ENCODE peak calls at places on chromosomes 11 and 22, in six cellular contexts. F, A, R, X, Z and S are unnamed samples.

GRCh38 chr22:33803371-33803770 is 116.9 kb downstream of the LARGE1 start:
- DNase-seq in F (peak), A (peak), R (peak), X (peak), Z (no peak), S (no peak)

GRCh38 chr11:17508816-17509215 is 32.2 kb upstream of the ABCC8 start:
- DNase-seq in F (peak), A (no peak), R (no peak), X (no peak), Z (no peak), S (no peak)

GRCh38 chr11:116535120-116535519 is 237.7 kb downstream of the BUD13 start:
- DNase-seq in F (peak), A (no peak), R (no peak), X (no peak), Z (no peak), S (no peak)

GRCh38 chr11:37465221-37465620 is 867.2 kb upstream of the RAG2 start:
- DNase-seq in F (no peak), A (no peak), R (no peak), X (no peak), Z (no peak), S (no peak)

GRCh38 chr11:61536676-61537270 is 28.2 kb downstream of the LRRC10B start:
- DNase-seq in F (no peak), A (no peak), R (no peak), X (no peak), Z (no peak), S (no peak)

GRCh38 chr11:130720232-130720787 is 196.0 kb downstream of the SNX19 start:
- DNase-seq in F (no peak), A (no peak), R (no peak), X (no peak), Z (no peak), S (no peak)

GRCh38 chr11:8218840-8219239 is 44.8 kb downstream of the LMO1 start:
- DNase-seq in F (peak), A (no peak), R (no peak), X (no peak), Z (no peak), S (no peak)

GRCh38 chr11:42315267-42315666 is 855.8 kb upstream of the LRRC4C start:
- DNase-seq in F (no peak), A (peak), R (no peak), X (peak), Z (no peak), S (no peak)

GRCh38 chr11:7536102-7536501 is 22.3 kb downstream of the PPFIBP2 start:
- DNase-seq in F (no peak), A (no peak), R (no peak), X (no peak), Z (no peak), S (no peak)

GRCh38 chr22:33116846-33117547 is 58.8 kb upstream of the SYN3 start:
- DNase-seq in F (no peak), A (no peak), R (no peak), X (peak), Z (no peak), S (no peak)

GRCh38 chr11:46294365-46295309 is 17.2 kb downstream of the CREB3L1 start:
- DNase-seq in F (peak), A (peak), R (peak), X (peak), Z (no peak), S (no peak)

GRCh38 chr22:19430890-19431541 is 517 bp downstream of the HIRA start:
- DNase-seq in F (peak), A (peak), R (peak), X (peak), Z (peak), S (peak)

GRCh38 chr22:45564349-45565030 is 61.8 kb downstream of the FBLN1 start:
- DNase-seq in F (peak), A (no peak), R (peak), X (no peak), Z (no peak), S (no peak)

GRCh38 chr11:67058506-67058905 is 1.9 kb downstream of the RHOD start:
- DNase-seq in F (peak), A (no peak), R (no peak), X (no peak), Z (no peak), S (no peak)

GRCh38 chr11:84264066-84264465 is 977.9 kb upstream of the CCDC90B start:
- DNase-seq in F (no peak), A (no peak), R (no peak), X (no peak), Z (no peak), S (no peak)

GRCh38 chr22:44888491-44888941 is 121.3 kb downstream of the PHF21B start:
- DNase-seq in F (no peak), A (no peak), R (no peak), X (no peak), Z (no peak), S (no peak)

GRCh38 chr11:65491614-65492386 is 7.0 kb upstream of the MALAT1 start:
- DNase-seq in F (peak), A (peak), R (peak), X (peak), Z (peak), S (peak)

GRCh38 chr11:6237271-6237670 is 1.6 kb upstream of the CNGA4 start:
- DNase-seq in F (no peak), A (no peak), R (no peak), X (no peak), Z (no peak), S (no peak)

GRCh38 chr11:73977856-73978519 is 4.7 kb downstream of the UCP2 start:
- DNase-seq in F (no peak), A (no peak), R (no peak), X (no peak), Z (no peak), S (peak)

GRCh38 chr11:27174026-27174425 is 133.4 kb downstream of the BBOX1 start:
- DNase-seq in F (no peak), A (no peak), R (no peak), X (no peak), Z (no peak), S (no peak)

GRCh38 chr11:117177534-117178209 is 871 bp upstream of the SIDT2 start:
- DNase-seq in F (no peak), A (no peak), R (no peak), X (no peak), Z (no peak), S (no peak)

GRCh38 chr22:23521442-23522113 is 58.5 kb downstream of the IGLL1 start:
- DNase-seq in F (peak), A (peak), R (peak), X (peak), Z (peak), S (peak)

GRCh38 chr11:70826541-70826943 is 425.8 kb downstream of the SHANK2 start:
- DNase-seq in F (peak), A (no peak), R (no peak), X (no peak), Z (no peak), S (no peak)

GRCh38 chr11:8913961-8914660 is 3.1 kb downstream of the AKIP1 start:
- DNase-seq in F (peak), A (peak), R (no peak), X (peak), Z (no peak), S (peak)

GRCh38 chr11:88420165-88420781 is 82.7 kb upstream of the CTSC start:
- DNase-seq in F (peak), A (no peak), R (peak), X (peak), Z (peak), S (peak)

GRCh38 chr11:58968251-58968711 is 29.0 kb downstream of the GLYATL1 start:
- DNase-seq in F (peak), A (no peak), R (peak), X (no peak), Z (peak), S (no peak)

GRCh38 chr11:28833670-28834069 is 725.5 kb downstream of the METTL15 start:
- DNase-seq in F (no peak), A (peak), R (peak), X (peak), Z (no peak), S (no peak)

GRCh38 chr11:8247312-8247711 is 16.4 kb downstream of the LMO1 start:
- DNase-seq in F (peak), A (no peak), R (no peak), X (no peak), Z (no peak), S (no peak)

DNA sequence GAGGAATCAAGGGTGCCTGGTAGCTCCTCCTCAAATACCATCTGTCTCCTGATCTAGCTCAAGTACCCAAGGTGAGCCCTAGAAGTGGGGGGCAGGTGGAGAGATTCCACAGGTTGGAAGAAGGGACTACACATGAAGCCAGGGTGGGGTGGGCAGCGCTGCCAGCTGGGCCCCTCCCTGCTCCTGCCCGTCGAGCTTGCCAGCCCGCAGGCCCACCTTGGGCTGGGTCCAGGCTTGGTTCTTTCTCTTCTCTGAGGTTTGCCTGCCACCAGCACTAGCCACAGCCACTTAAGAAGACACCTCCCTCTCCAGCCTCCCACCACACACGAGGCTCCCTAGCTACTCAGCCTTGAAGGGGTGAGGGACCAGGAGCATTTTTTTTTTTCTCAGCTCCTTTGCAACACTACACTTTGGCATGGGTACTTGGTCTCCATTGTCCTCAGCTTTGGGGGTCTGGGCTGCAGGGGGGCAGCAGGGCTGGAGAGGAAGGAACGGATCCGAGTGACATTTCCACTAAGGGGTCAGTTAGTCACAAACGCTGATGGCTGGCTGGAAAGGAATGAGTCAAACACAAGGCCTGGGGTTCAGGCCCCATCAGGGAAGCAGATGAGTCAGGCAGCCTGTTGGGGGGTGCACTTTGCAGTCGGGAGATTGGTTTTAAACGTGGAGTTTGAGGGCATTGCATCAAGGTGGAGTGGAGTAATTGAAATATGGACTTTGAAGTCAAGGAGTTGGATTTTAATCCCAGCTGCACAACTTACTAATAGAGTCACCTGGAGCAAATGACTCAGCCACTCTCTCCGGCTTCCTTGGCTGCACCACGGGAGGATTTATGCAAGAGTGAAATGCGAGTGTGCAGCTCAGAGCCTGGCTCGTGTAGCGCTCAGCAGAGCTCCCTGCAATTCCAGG is 7.4 kb upstream of the NPTXR start:
- DNase-seq in F (peak), A (peak), R (peak), X (peak), Z (no peak), S (no peak)
- H3K4me3 ChIP-seq in F (no peak), A (no peak), R (no peak), X (no peak), Z (no peak), S (no peak)

GRCh38 chr22:46769706-46770105 is 7.3 kb downstream of the TBC1D22A start:
- DNase-seq in F (no peak), A (no peak), R (no peak), X (no peak), Z (no peak), S (no peak)
- H3K4me3 ChIP-seq in F (no peak), A (no peak), R (no peak), X (no peak), Z (no peak), S (no peak)

DNA sequence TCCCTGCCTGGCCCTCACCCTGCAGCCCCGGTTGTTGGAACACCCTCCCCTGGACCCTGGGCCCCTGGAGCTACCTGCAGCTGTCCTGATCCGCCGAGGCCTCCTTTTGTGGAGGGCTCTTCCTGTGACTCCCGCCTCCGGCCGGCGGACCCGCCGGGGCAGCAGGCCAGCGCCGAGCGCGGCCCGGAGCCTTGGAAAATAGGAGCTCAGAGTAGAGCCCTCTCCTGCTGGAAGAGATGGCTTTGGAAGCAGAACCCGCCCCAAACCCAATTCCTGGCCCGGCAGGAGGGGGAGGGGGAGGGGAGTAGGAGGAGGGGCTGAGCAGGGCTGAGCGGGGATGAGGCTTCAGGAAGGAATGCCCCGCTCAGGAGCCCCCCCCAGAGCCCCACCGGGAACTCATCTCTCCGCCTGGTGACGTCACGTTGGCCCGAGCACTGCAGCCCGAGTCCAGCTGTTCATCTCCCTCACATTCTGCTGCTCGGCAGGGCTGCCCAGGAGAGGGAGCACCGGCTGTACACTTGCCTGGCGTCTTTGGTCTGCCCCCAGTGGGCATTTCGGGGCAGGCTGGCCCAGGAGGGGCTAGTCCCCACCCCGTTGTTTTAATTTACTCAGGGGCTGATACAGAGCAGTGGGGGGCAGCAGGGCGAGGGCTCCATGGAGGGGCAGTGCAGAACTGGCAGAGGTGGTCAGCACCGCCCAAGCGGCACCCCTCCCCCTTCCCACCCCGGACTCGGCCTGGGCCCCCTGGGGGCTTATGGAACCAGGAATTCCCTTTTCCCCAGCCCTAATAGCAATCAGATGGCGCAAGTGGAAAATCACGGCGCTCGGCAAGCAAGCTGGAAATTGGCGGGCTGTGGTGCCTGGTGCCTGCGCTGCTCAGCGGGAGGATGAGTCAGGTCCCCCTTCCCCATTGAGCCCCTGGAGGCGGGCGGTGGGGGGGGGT is at the start of gene MRGPRF:
- DNase-seq in F (peak), A (peak), R (peak), X (peak), Z (peak), S (peak)
- H3K4me3 ChIP-seq in F (peak), A (peak), R (peak), X (peak), Z (peak), S (no peak)

DNA sequence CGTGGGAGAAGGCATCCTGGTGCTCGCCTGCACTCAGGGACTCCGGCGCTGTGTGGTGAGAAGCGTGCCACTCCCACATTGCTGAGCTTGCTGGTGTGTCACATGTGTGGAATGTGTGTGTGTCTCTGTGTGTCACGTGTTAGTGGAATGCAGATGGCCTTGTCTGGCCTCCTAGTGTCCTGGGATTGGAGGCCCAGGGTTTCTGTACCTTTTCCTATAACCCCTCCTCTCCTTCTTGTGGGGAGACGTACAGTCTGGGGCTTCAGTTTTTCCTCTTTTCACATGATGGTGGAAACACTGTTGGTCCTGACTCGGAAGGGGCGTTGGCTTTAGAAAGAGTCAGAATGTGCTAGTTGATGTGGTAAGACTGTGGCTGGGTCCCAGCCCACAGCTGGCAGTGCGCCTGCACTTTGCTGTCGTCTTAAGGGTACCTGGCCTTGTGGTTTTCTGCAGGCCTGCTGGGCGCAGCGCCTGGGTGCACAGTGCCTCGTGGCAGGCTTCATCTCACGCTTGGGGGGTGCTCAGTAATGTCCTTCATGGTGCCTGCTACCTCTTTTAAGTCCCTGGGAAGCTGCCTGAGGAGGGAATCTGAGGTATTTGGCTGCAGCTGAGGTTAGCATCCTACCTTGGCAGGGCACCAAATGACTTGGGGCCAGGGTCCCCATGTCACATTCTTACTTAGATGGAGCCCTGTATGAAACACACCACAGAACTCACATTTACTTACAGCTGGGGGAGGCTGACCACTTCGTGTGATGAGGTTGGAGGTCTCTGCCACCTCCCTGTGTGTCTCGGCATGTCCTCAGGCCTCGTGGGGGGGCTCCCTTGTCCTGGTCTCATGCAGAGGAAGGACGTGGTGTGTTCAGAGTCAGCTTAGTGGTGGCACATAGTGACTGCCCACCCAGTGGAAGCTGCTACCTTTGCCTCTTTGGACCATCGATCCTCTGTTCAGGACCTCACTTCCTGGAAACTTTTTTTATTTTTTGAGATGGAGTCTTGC is 61.9 kb downstream of the MED15 start:
- DNase-seq in F (peak), A (peak), R (peak), X (peak), Z (peak), S (peak)
- H3K4me3 ChIP-seq in F (no peak), A (no peak), R (no peak), X (no peak), Z (no peak), S (no peak)

GRCh38 chr22:49218142-49218541 is 609.5 kb downstream of the BRD1 start:
- DNase-seq in F (no peak), A (no peak), R (no peak), X (no peak), Z (no peak), S (no peak)
- H3K4me3 ChIP-seq in F (no peak), A (no peak), R (no peak), X (no peak), Z (no peak), S (no peak)

GRCh38 chr11:62752994-62753735 is 795 bp downstream of the ZBTB3 start:
- DNase-seq in F (no peak), A (no peak), R (no peak), X (no peak), Z (no peak), S (no peak)
- H3K4me3 ChIP-seq in F (peak), A (peak), R (peak), X (peak), Z (peak), S (peak)

DNA sequence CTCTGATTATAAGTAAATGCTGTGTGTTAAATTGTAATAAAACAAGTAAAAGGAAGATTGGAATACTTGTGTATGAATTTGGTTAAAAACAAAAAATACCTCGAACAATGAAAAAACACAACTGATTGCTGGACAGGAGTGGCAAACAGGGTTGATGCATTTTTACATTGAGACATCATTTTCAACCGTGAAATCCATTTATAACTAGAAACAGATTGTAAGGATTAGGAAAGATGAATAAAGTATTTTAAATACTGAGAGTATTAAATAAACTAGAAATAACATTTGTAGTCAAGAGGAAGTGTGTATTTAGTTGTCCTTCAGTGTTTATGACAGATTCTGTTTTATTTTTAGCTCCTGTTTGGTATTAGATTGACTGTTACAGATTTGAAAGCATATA is 5.4 kb downstream of the ATM start:
- DNase-seq in F (no peak), A (no peak), R (peak), X (no peak), Z (no peak), S (no peak)
- H3K4me3 ChIP-seq in F (no peak), A (no peak), R (no peak), X (no peak), Z (no peak), S (no peak)

GRCh38 chr11:20132667-20133039 is 27.6 kb downstream of the DBX1 start:
- DNase-seq in F (no peak), A (no peak), R (no peak), X (no peak), Z (no peak), S (no peak)
- H3K4me3 ChIP-seq in F (peak), A (peak), R (no peak), X (no peak), Z (peak), S (no peak)

DNA sequence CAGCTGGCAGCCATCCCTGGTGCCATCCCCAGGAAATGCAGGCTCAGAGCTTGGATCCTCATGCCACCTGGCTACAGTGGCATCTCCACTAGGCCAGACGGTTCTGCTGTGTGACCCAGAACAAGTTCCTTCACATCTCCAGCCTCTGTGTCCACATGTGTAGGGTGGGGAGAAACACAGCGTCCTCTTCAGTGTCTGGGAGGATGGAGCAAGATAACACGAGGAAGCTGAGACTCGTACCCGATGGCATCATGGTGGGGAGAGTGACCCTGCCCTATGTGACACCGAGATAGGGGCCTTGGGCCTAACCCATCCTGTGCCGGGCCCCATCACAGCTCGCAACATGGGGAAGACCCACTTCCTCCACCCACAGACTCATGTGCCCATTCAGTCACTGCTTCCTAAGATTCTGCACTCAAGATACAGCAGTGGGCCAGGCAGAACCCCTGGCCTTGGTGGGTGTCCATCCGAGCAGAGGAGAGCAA is 78.5 kb downstream of the MORC2 start:
- DNase-seq in F (peak), A (no peak), R (no peak), X (no peak), Z (peak), S (no peak)
- H3K4me3 ChIP-seq in F (no peak), A (no peak), R (no peak), X (no peak), Z (no peak), S (no peak)